ENCODE peak calls at places on chromosomes 6 and 20, in nine cellular contexts. One of them, this sample, is unnamed.

GRCh38 chr6:43966374-43966658 is 160.9 kb downstream of the MRPL14 start:
- DNase-seq in IMR-90: no peak
- DNase-seq in GM06990: no peak
- DNase-seq in RWPE2: no peak
- DNase-seq in choroid plexus epithelial cell: no peak
- DNase-seq in psoas muscle: no peak
- DNase-seq in WERI-Rb-1: no peak
- DNase-seq in adrenal gland: no peak
- DNase-seq in fibroblast of mammary gland: no peak
- DNase-seq in this sample: no peak

GRCh38 chr20:43995645-43996044 is 81.0 kb downstream of the TOX2 start:
- DNase-seq in IMR-90: no peak
- DNase-seq in GM06990: no peak
- DNase-seq in RWPE2: no peak
- DNase-seq in choroid plexus epithelial cell: no peak
- DNase-seq in psoas muscle: no peak
- DNase-seq in WERI-Rb-1: no peak
- DNase-seq in adrenal gland: no peak
- DNase-seq in fibroblast of mammary gland: no peak
- DNase-seq in this sample: no peak

GRCh38 chr20:51758978-51759544 is 9.1 kb downstream of the ATP9A start:
- DNase-seq in IMR-90: no peak
- DNase-seq in GM06990: no peak
- DNase-seq in RWPE2: no peak
- DNase-seq in choroid plexus epithelial cell: no peak
- DNase-seq in psoas muscle: peak; percentile 62
- DNase-seq in WERI-Rb-1: no peak
- DNase-seq in adrenal gland: no peak
- DNase-seq in fibroblast of mammary gland: peak; percentile 33
- DNase-seq in this sample: no peak

GRCh38 chr6:108127826-108128225 is 38.0 kb upstream of the NR2E1 start:
- DNase-seq in IMR-90: no peak
- DNase-seq in GM06990: no peak
- DNase-seq in RWPE2: no peak
- DNase-seq in choroid plexus epithelial cell: no peak
- DNase-seq in psoas muscle: no peak
- DNase-seq in WERI-Rb-1: no peak
- DNase-seq in adrenal gland: no peak
- DNase-seq in fibroblast of mammary gland: peak; percentile 40
- DNase-seq in this sample: no peak

GRCh38 chr6:15400572-15401004 is 154.7 kb downstream of the JARID2 start:
- DNase-seq in IMR-90: peak; percentile 16
- DNase-seq in GM06990: no peak
- DNase-seq in RWPE2: no peak
- DNase-seq in choroid plexus epithelial cell: peak; percentile 66
- DNase-seq in psoas muscle: peak; percentile 81
- DNase-seq in WERI-Rb-1: peak; percentile 94
- DNase-seq in adrenal gland: peak; percentile 73
- DNase-seq in fibroblast of mammary gland: no peak
- DNase-seq in this sample: peak; percentile 53

GRCh38 chr6:148053209-148053608 is 289.4 kb upstream of the SASH1 start:
- DNase-seq in IMR-90: no peak
- DNase-seq in GM06990: no peak
- DNase-seq in RWPE2: no peak
- DNase-seq in choroid plexus epithelial cell: no peak
- DNase-seq in psoas muscle: no peak
- DNase-seq in WERI-Rb-1: no peak
- DNase-seq in adrenal gland: no peak
- DNase-seq in fibroblast of mammary gland: no peak
- DNase-seq in this sample: no peak

GRCh38 chr6:72642435-72642834 is 20.6 kb downstream of the KCNQ5 start:
- DNase-seq in IMR-90: no peak
- DNase-seq in GM06990: no peak
- DNase-seq in RWPE2: no peak
- DNase-seq in choroid plexus epithelial cell: no peak
- DNase-seq in psoas muscle: no peak
- DNase-seq in WERI-Rb-1: no peak
- DNase-seq in adrenal gland: no peak
- DNase-seq in fibroblast of mammary gland: no peak
- DNase-seq in this sample: no peak

GRCh38 chr20:2405693-2406065 is 25.0 kb downstream of the TGM6 start:
- DNase-seq in IMR-90: no peak
- DNase-seq in GM06990: no peak
- DNase-seq in RWPE2: no peak
- DNase-seq in choroid plexus epithelial cell: no peak
- DNase-seq in psoas muscle: no peak
- DNase-seq in WERI-Rb-1: no peak
- DNase-seq in adrenal gland: no peak
- DNase-seq in fibroblast of mammary gland: no peak
- DNase-seq in this sample: no peak

GRCh38 chr20:23435675-23436539 is 3.6 kb upstream of the CSTL1 start:
- DNase-seq in IMR-90: no peak
- DNase-seq in GM06990: no peak
- DNase-seq in RWPE2: no peak
- DNase-seq in choroid plexus epithelial cell: peak; percentile 39
- DNase-seq in psoas muscle: no peak
- DNase-seq in WERI-Rb-1: no peak
- DNase-seq in adrenal gland: peak; percentile 42
- DNase-seq in fibroblast of mammary gland: no peak
- DNase-seq in this sample: peak; percentile 37

GRCh38 chr6:156760377-156760776 is 16.8 kb upstream of the ARID1B start:
- DNase-seq in IMR-90: no peak
- DNase-seq in GM06990: no peak
- DNase-seq in RWPE2: no peak
- DNase-seq in choroid plexus epithelial cell: no peak
- DNase-seq in psoas muscle: no peak
- DNase-seq in WERI-Rb-1: no peak
- DNase-seq in adrenal gland: no peak
- DNase-seq in fibroblast of mammary gland: no peak
- DNase-seq in this sample: no peak
- H3K4me3 ChIP-seq in IMR-90: no peak overlapping the region
- H3K4me3 ChIP-seq in GM06990: no peak overlapping the region
- H3K4me3 ChIP-seq in RWPE2: no peak overlapping the region
- H3K4me3 ChIP-seq in choroid plexus epithelial cell: no peak overlapping the region
- H3K4me3 ChIP-seq in psoas muscle: no peak overlapping the region
- H3K4me3 ChIP-seq in WERI-Rb-1: no peak overlapping the region
- H3K4me3 ChIP-seq in adrenal gland: no peak overlapping the region
- H3K4me3 ChIP-seq in fibroblast of mammary gland: no peak overlapping the region
- H3K4me3 ChIP-seq in this sample: no peak overlapping the region

DNA sequence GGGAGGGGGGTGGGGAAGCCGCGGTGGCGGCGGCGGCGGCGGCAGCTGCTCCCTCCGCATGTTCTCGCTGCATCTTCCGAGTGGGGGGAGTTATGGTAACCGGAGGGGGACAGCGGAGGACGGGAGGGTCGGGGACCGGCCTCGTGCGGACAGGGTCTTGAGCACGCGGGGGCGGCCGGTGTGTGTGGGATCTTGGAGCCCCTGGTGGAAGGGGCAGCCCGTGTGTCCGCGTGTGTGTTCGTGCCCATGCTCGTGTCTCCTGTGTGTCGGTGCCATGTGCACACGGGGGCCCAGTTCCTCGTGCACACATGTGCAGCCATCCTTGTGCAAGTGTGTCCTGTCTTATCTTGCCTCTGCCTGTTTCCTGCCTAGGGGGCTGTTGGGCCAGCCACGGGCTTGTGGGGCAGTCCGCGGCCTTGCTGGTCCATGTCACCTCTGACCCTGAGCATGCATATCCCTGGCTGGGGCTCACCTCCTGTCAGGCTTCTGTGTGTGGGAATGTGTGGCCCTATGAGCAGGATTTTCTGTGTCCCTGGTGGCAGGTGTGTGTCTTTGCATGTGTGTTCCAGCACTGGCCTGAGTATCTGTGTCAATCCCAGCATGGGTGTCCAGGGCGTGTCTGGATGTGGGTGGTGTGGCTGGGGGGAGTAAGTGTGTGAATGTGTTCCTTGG is 8.5 kb downstream of the SYNGAP1 start:
- DNase-seq in IMR-90: no peak
- DNase-seq in GM06990: peak; percentile 65
- DNase-seq in RWPE2: no peak
- DNase-seq in choroid plexus epithelial cell: no peak
- DNase-seq in psoas muscle: no peak
- DNase-seq in WERI-Rb-1: peak; percentile 66
- DNase-seq in adrenal gland: peak; percentile 45
- DNase-seq in fibroblast of mammary gland: peak; percentile 35
- DNase-seq in this sample: peak; percentile 24
- TF ChIP-seq CTCF in IMR-90: no peak
- TF ChIP-seq CTCF in GM06990: peak; percentile 42
- TF ChIP-seq CTCF in RWPE2: peak; percentile 32
- TF ChIP-seq CTCF in choroid plexus epithelial cell: peak; percentile 44
- TF ChIP-seq CTCF in psoas muscle: no peak
- TF ChIP-seq CTCF in WERI-Rb-1: peak; percentile 60
- TF ChIP-seq CTCF in adrenal gland: peak; percentile 50
- TF ChIP-seq CTCF in fibroblast of mammary gland: peak; percentile 25
- TF ChIP-seq CTCF in this sample: peak; percentile 30

DNA sequence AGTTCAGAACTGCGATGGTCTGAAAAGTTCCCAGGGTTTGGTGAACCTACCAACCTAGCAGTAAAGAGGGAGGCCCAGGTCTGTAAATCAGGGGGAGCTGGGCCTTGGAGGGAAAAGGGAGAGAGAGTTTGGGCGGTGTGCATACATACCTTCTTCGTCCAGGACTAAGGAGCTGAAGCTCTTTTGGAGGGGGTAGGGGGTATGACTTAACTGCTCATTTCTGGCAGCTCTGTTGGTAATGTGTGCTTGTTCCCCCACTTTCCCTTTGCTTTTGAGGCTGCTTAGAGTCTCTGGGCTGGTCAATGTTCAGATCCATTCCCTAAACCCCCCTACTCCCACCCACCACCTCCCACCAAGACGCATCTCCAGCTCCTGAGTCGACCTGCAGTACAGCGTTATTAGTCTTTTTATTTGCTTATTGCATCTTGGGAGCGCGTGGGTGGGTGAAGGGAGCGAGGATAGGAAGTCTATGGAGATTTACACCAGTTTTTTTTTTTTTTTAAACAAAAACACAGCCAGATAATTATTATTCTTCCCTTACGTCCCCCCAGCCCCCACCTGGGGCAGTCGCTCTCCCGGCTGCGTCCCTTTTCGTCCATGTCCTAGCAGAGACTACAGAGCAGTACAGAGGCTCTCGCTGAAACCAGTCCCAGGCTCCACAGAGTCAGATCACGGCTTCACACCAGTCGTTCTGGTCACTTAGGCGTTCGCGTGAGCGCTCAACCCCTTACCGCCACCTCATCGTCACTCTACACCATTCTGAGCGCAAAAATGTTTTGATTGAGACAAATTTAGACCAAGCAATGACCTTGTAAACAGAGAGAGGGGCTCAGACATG is 894 bp upstream of the PRRT1 start:
- DNase-seq in IMR-90: peak; percentile 41
- DNase-seq in GM06990: no peak
- DNase-seq in RWPE2: no peak
- DNase-seq in choroid plexus epithelial cell: peak; percentile 43
- DNase-seq in psoas muscle: no peak
- DNase-seq in WERI-Rb-1: no peak
- DNase-seq in adrenal gland: peak; percentile 54
- DNase-seq in fibroblast of mammary gland: peak; percentile 46
- DNase-seq in this sample: peak; percentile 47
- H3K4me3 ChIP-seq in IMR-90: peak overlapping the region; percentile 67
- H3K4me3 ChIP-seq in GM06990: no peak overlapping the region
- H3K4me3 ChIP-seq in RWPE2: peak overlapping the region; percentile 65
- H3K4me3 ChIP-seq in choroid plexus epithelial cell: peak overlapping the region; percentile 96
- H3K4me3 ChIP-seq in psoas muscle: peak overlapping the region; percentile 76
- H3K4me3 ChIP-seq in WERI-Rb-1: peak overlapping the region; percentile 45
- H3K4me3 ChIP-seq in adrenal gland: peak overlapping the region; percentile 89
- H3K4me3 ChIP-seq in fibroblast of mammary gland: peak overlapping the region; percentile 92
- H3K4me3 ChIP-seq in this sample: peak overlapping the region; percentile 63

GRCh38 chr6:169656626-169657610 is 44.9 kb downstream of the WDR27 start:
- DNase-seq in IMR-90: no peak
- DNase-seq in GM06990: no peak
- DNase-seq in RWPE2: no peak
- DNase-seq in choroid plexus epithelial cell: no peak
- DNase-seq in psoas muscle: no peak
- DNase-seq in WERI-Rb-1: no peak
- DNase-seq in adrenal gland: no peak
- DNase-seq in fibroblast of mammary gland: no peak
- DNase-seq in this sample: no peak

GRCh38 chr6:169651498-169651897 is 50.3 kb downstream of the WDR27 start:
- DNase-seq in IMR-90: no peak
- DNase-seq in GM06990: no peak
- DNase-seq in RWPE2: no peak
- DNase-seq in choroid plexus epithelial cell: no peak
- DNase-seq in psoas muscle: no peak
- DNase-seq in WERI-Rb-1: no peak
- DNase-seq in adrenal gland: no peak
- DNase-seq in fibroblast of mammary gland: no peak
- DNase-seq in this sample: no peak

GRCh38 chr6:169653691-169654090 is 48.1 kb downstream of the WDR27 start:
- DNase-seq in IMR-90: no peak
- DNase-seq in GM06990: no peak
- DNase-seq in RWPE2: no peak
- DNase-seq in choroid plexus epithelial cell: no peak
- DNase-seq in psoas muscle: no peak
- DNase-seq in WERI-Rb-1: no peak
- DNase-seq in adrenal gland: peak; percentile 24
- DNase-seq in fibroblast of mammary gland: no peak
- DNase-seq in this sample: no peak

GRCh38 chr6:169652896-169653295 is 48.9 kb downstream of the WDR27 start:
- DNase-seq in IMR-90: no peak
- DNase-seq in GM06990: no peak
- DNase-seq in RWPE2: no peak
- DNase-seq in choroid plexus epithelial cell: no peak
- DNase-seq in psoas muscle: no peak
- DNase-seq in WERI-Rb-1: no peak
- DNase-seq in adrenal gland: no peak
- DNase-seq in fibroblast of mammary gland: no peak
- DNase-seq in this sample: no peak

GRCh38 chr6:169654590-169655391 is 47.0 kb downstream of the WDR27 start:
- DNase-seq in IMR-90: peak; percentile 61
- DNase-seq in GM06990: peak; percentile 70
- DNase-seq in RWPE2: no peak
- DNase-seq in choroid plexus epithelial cell: peak; percentile 88
- DNase-seq in psoas muscle: peak; percentile 87
- DNase-seq in WERI-Rb-1: peak; percentile 68
- DNase-seq in adrenal gland: peak; percentile 78
- DNase-seq in fibroblast of mammary gland: peak; percentile 71
- DNase-seq in this sample: peak; percentile 83
- TF ChIP-seq CTCF in IMR-90: peak; percentile 41
- TF ChIP-seq CTCF in GM06990: peak; percentile 15
- TF ChIP-seq CTCF in RWPE2: peak; percentile 36
- TF ChIP-seq CTCF in choroid plexus epithelial cell: peak; percentile 60
- TF ChIP-seq CTCF in psoas muscle: no peak
- TF ChIP-seq CTCF in WERI-Rb-1: peak; percentile 52
- TF ChIP-seq CTCF in adrenal gland: peak; percentile 36
- TF ChIP-seq CTCF in fibroblast of mammary gland: peak; percentile 33
- TF ChIP-seq CTCF in this sample: peak; percentile 41

This sample was measured in cardiac muscle cell.